ENCODE peak calls at places on chromosomes 13 and 19, in seven cellular contexts. M is psoas muscle; F is endodermal cell; O is naive thymus-derived CD4-positive, alpha-beta T cell; Q is IMR-90; E is heart right ventricle; V is neural progenitor cell. C is an unnamed sample. For H3K4me1, the result is how much of the 10 kb centered on the place peaks cover.

GRCh38 chr13:95497307-95497943 is 55.1 kb upstream of the CLDN10 start:
- DNase-seq in M (no peak), F (no peak), O (no peak), Q (no peak), E (peak), V (no peak), C (no peak)

GRCh38 chr13:90299238-90299637 is 1048.2 kb upstream of the MIR17HG start:
- DNase-seq in M (no peak), F (no peak), O (no peak), Q (no peak), E (no peak), V (no peak), C (no peak)

GRCh38 chr13:87671031-87671823 is at the start of gene SLITRK5:
- DNase-seq in M (peak), F (peak), O (no peak), Q (peak), E (peak), V (peak), C (peak)

GRCh38 chr13:98221234-98221633 is 44.2 kb upstream of the RNF113B start:
- DNase-seq in M (no peak), F (peak), O (no peak), Q (no peak), E (no peak), V (no peak), C (no peak)

GRCh38 chr13:35630551-35631275 is 154.2 kb upstream of the MAB21L1 start:
- DNase-seq in M (no peak), F (peak), O (no peak), Q (peak), E (peak), V (peak), C (no peak)

GRCh38 chr19:15062036-15062435 is 12.8 kb downstream of the CASP14 start:
- DNase-seq in M (no peak), F (no peak), O (no peak), Q (no peak), E (no peak), V (no peak), C (no peak)

GRCh38 chr19:51129716-51130115 is 5.0 kb downstream of the SIGLEC9 start:
- DNase-seq in M (no peak), F (no peak), O (no peak), Q (no peak), E (no peak), V (no peak), C (no peak)

GRCh38 chr13:109408596-109409382 is 377.6 kb downstream of the IRS2 start:
- DNase-seq in M (no peak), F (no peak), O (no peak), Q (no peak), E (no peak), V (no peak), C (no peak)

GRCh38 chr19:41263042-41263849 is 926 bp upstream of the HNRNPUL1 start:
- DNase-seq in M (peak), F (peak), O (peak), Q (peak), E (peak), V (peak), C (peak)

GRCh38 chr19:22620912-22621311 is 13.2 kb upstream of the ZNF492 start:
- DNase-seq in M (no peak), F (no peak), O (no peak), Q (no peak), E (no peak), V (no peak), C (no peak)

GRCh38 chr13:100560498-100561215 is 27.9 kb downstream of the GGACT start:
- DNase-seq in M (no peak), F (peak), O (no peak), Q (no peak), E (no peak), V (no peak), C (no peak)

GRCh38 chr13:49256841-49257240 is 9.1 kb downstream of the CDADC1 start:
- DNase-seq in M (no peak), F (no peak), O (no peak), Q (peak), E (no peak), V (no peak), C (no peak)

GRCh38 chr19:42563352-42564210 is 31.1 kb downstream of the CEACAM8 start:
- DNase-seq in M (no peak), F (peak), O (no peak), Q (peak), E (peak), V (peak), C (peak)

GRCh38 chr13:33514362-33514761 is 228.8 kb upstream of the STARD13 start:
- DNase-seq in M (no peak), F (peak), O (no peak), Q (no peak), E (no peak), V (peak), C (no peak)

GRCh38 chr13:102147353-102147752 is 254.5 kb downstream of the FGF14 start:
- DNase-seq in M (no peak), F (no peak), O (no peak), Q (no peak), E (no peak), V (no peak), C (no peak)

GRCh38 chr19:55086730-55087541 is 11.3 kb downstream of the EPS8L1 start:
- DNase-seq in M (peak), F (peak), O (no peak), Q (peak), E (peak), V (peak), C (no peak)

GRCh38 chr13:45393941-45394570 is 24.1 kb downstream of the SLC25A30 start:
- DNase-seq in M (no peak), F (peak), O (no peak), Q (peak), E (peak), V (peak), C (no peak)

GRCh38 chr19:29886535-29886934 is 55.5 kb upstream of the URI1 start:
- DNase-seq in M (no peak), F (no peak), O (no peak), Q (no peak), E (no peak), V (no peak), C (no peak)

GRCh38 chr13:48235100-48235813 is 2.3 kb downstream of the ITM2B start:
- DNase-seq in M (no peak), F (peak), O (no peak), Q (peak), E (peak), V (peak), C (no peak)

GRCh38 chr19:5332501-5332900 is 8.1 kb downstream of the PTPRS start:
- DNase-seq in M (no peak), F (no peak), O (no peak), Q (no peak), E (no peak), V (no peak), C (no peak)

GRCh38 chr13:111153279-111153976 is 38.3 kb downstream of the ARHGEF7 start:
- DNase-seq in M (peak), F (peak), O (peak), Q (peak), E (peak), V (peak), C (peak)

GRCh38 chr19:796692-797527 is at the start of gene PTBP1:
- DNase-seq in M (peak), F (peak), O (peak), Q (peak), E (peak), V (peak), C (peak)

GRCh38 chr19:799076-799881 is 2.0 kb downstream of the PTBP1 start:
- DNase-seq in M (peak), F (peak), O (no peak), Q (peak), E (no peak), V (peak), C (no peak)

GRCh38 chr19:795691-796581 is 1.3 kb upstream of the PTBP1 start:
- DNase-seq in M (peak), F (no peak), O (no peak), Q (no peak), E (no peak), V (no peak), C (no peak)

GRCh38 chr19:798415-799075 is 1.3 kb downstream of the PTBP1 start:
- DNase-seq in M (peak), F (peak), O (no peak), Q (no peak), E (no peak), V (peak), C (no peak)

GRCh38 chr19:797528-798414 is 519 bp downstream of the PTBP1 start:
- DNase-seq in M (peak), F (peak), O (peak), Q (peak), E (peak), V (peak), C (peak)
- H3K4me1 ChIP-seq in M (half or more), F (under half), O (under half), Q (under half), E (half or more), V (under half), C (under half)

DNA sequence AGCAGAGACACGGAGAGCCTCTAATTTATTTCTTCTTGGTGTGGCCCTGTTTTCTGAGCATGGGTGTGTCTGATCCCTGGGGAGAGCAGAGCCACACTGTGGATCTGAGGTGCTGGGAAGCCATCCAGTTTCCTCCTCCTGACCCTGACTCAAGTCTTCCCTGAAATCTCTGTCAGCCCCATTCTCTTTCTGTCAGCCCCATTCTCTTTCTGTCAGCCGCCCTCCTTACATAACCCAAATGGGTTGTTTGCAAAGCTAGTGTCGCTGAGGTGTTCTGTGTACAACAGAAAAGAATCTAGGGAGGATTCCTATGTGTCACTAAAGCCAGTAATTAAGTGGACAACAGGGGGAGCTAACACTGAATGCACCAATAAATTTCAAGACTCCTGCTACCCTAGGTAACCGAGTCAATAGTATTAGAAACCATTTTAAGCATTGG is 50.2 kb downstream of the LRCH1 start:
- DNase-seq in M (no peak), F (no peak), O (no peak), Q (no peak), E (no peak), V (peak), C (no peak)
- H3K4me1 ChIP-seq in M (under half), F (under half), O (under half), Q (under half), E (half or more), V (under half), C (half or more)

DNA sequence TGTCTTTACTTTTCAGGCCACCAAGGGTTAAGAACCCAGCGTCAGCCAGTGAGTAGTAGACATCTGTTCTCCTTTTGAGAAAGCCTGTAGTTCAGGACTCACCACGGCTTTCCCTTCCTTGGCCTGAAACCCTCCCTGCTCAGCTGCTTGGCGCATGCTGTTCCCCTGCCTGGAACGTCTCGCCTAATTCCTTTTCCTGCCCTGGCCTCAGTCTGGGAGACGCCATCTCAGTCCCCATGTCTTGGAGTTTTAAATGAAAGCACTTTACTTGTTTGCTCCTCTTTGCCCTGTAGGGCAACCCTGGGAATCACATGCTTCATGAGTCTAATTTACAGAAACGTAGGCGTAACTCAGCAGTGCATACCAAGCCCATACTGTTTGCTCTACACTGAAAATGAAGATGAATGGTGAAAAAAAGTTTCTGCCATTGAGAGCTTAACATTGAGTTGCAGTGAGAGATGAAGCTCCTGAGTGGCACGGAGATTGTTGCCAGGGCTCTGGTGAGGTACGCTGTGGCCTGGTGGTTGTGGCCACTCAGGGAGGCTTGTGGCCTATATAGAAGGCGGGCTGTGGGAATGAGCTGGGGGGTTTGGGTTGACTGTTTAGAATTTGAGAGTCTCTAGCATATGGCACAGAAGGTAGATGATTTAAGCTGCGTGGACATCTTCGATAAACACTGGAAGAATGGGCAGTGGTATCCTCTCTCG is 52.8 kb downstream of the GATAD2A start:
- DNase-seq in M (no peak), F (no peak), O (no peak), Q (no peak), E (no peak), V (no peak), C (no peak)
- H3K4me1 ChIP-seq in M (half or more), F (under half), O (half or more), Q (half or more), E (half or more), V (under half), C (half or more)

GRCh38 chr19:32350492-32350891 is 5.1 kb downstream of the ZNF507 start:
- DNase-seq in M (no peak), F (no peak), O (no peak), Q (no peak), E (no peak), V (no peak), C (no peak)
- H3K4me1 ChIP-seq in M (half or more), F (under half), O (under half), Q (under half), E (under half), V (under half), C (half or more)

DNA sequence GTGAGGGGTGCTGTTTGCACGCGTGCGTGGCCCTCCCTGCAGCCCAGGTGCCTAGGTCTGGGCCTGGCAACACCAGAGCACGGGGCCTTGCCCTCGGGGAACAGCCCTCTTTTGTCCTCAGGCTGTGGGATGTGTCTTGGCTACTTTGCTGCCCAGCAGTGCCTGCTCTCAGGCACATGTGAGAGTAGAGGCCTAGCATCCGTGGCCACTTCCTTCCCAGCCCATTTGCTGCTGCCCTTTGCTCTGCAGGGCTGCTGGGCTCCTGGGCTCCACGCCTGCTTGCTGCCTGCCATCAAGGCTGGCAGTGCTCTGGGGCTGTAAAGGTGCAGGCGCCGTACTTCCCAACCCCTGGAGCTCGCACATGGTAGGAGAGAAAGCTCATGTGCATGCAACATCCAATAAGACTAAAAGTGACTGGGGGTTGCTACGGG is 46.6 kb downstream of the CAPN12 start:
- DNase-seq in M (no peak), F (no peak), O (no peak), Q (no peak), E (no peak), V (no peak), C (no peak)
- H3K4me1 ChIP-seq in M (half or more), F (under half), O (half or more), Q (under half), E (half or more), V (under half), C (half or more)

GRCh38 chr19:3608079-3608641 is 1.5 kb upstream of the TBXA2R start:
- DNase-seq in M (no peak), F (no peak), O (no peak), Q (no peak), E (no peak), V (no peak), C (no peak)
- H3K4me1 ChIP-seq in M (under half), F (under half), O (under half), Q (under half), E (under half), V (under half), C (under half)